ENCODE peak calls at places on chromosome 15, in eight cellular contexts. T is Caco-2, B is IMR-90, X is MM.1S, N is testis, P is ovary, R is thyroid gland, S is tibial artery. M is an unnamed sample.

GRCh38 chr15:59456114-59456513 is 18.1 kb downstream of the FAM81A start:
- DNase-seq in T (peak; percentile 72), B (no peak), X (no peak), N (no peak), P (no peak), R (peak; percentile 61), S (no peak), M (no peak)

GRCh38 chr15:67660874-67661606 is 118.5 kb downstream of the MAP2K5 start:
- DNase-seq in T (no peak), B (no peak), X (no peak), N (no peak), P (no peak), R (no peak), S (no peak), M (no peak)

GRCh38 chr15:58761010-58761388 is 10.1 kb upstream of the MINDY2 start:
- DNase-seq in T (no peak), B (no peak), X (no peak), N (no peak), P (no peak), R (no peak), S (no peak), M (no peak)

GRCh38 chr15:48981941-48982340 is 18.2 kb upstream of the SHC4 start:
- DNase-seq in T (no peak), B (no peak), X (no peak), N (no peak), P (no peak), R (no peak), S (no peak), M (no peak)

GRCh38 chr15:41585140-41586047 is 26.4 kb downstream of the TYRO3 start:
- DNase-seq in T (peak; percentile 89), B (peak; percentile 44), X (no peak), N (peak; percentile 73), P (peak; percentile 68), R (peak; percentile 47), S (no peak), M (peak; percentile 68)

GRCh38 chr15:41805711-41806110 is 22.2 kb upstream of the JMJD7 start:
- DNase-seq in T (no peak), B (no peak), X (no peak), N (no peak), P (no peak), R (no peak), S (no peak), M (no peak)

GRCh38 chr15:61889706-61890105 is 170.5 kb downstream of the VPS13C start:
- DNase-seq in T (no peak), B (no peak), X (no peak), N (no peak), P (no peak), R (no peak), S (no peak), M (no peak)

GRCh38 chr15:58247803-58248503 is 109.8 kb downstream of the AQP9 start:
- DNase-seq in T (no peak), B (peak; percentile 25), X (no peak), N (peak; percentile 40), P (no peak), R (peak; percentile 42), S (peak; percentile 88), M (no peak)

GRCh38 chr15:50744601-50745000 is 20.9 kb downstream of the SPPL2A start:
- DNase-seq in T (no peak), B (peak; percentile 59), X (no peak), N (no peak), P (no peak), R (no peak), S (no peak), M (no peak)

GRCh38 chr15:64997911-64998310 is 8.2 kb upstream of the SPG21 start:
- DNase-seq in T (no peak), B (no peak), X (no peak), N (no peak), P (no peak), R (no peak), S (no peak), M (no peak)

GRCh38 chr15:40309344-40309862 is 1.7 kb upstream of the PLCB2 start:
- DNase-seq in T (no peak), B (no peak), X (no peak), N (no peak), P (no peak), R (no peak), S (no peak), M (no peak)

GRCh38 chr15:80173022-80173759 is 20.4 kb downstream of the FAH start:
- DNase-seq in T (peak; percentile 75), B (peak; percentile 52), X (peak; percentile 58), N (peak; percentile 77), P (peak; percentile 67), R (peak; percentile 86), S (peak; percentile 88), M (peak; percentile 58)

GRCh38 chr15:52349062-52349700 is 53.6 kb upstream of the MYO5C start:
- DNase-seq in T (no peak), B (peak; percentile 37), X (no peak), N (no peak), P (no peak), R (no peak), S (no peak), M (no peak)

GRCh38 chr15:58146734-58147133 is 8.6 kb downstream of the AQP9 start:
- DNase-seq in T (no peak), B (no peak), X (no peak), N (no peak), P (no peak), R (peak; percentile 31), S (no peak), M (no peak)

GRCh38 chr15:100334905-100335304 is 6.9 kb downstream of the ADAMTS17 start:
- DNase-seq in T (no peak), B (no peak), X (no peak), N (no peak), P (no peak), R (no peak), S (no peak), M (peak; percentile 37)

GRCh38 chr15:78763796-78764241 is 47.4 kb downstream of the ADAMTS7 start:
- DNase-seq in T (peak; percentile 21), B (no peak), X (no peak), N (no peak), P (peak; percentile 20), R (no peak), S (peak; percentile 60), M (no peak)

GRCh38 chr15:91853501-91853967 is at the start of gene SLCO3A1:
- DNase-seq in T (no peak), B (peak; percentile 32), X (peak; percentile 71), N (peak; percentile 77), P (peak; percentile 80), R (peak; percentile 85), S (peak; percentile 87), M (peak; percentile 85)

GRCh38 chr15:63156708-63157065 is 590 bp downstream of the RPS27L start:
- DNase-seq in T (no peak), B (peak; percentile 47), X (peak; percentile 53), N (peak; percentile 70), P (peak; percentile 36), R (peak; percentile 67), S (peak; percentile 72), M (no peak)

GRCh38 chr15:67085818-67086649 is 20.6 kb downstream of the SMAD3 start:
- DNase-seq in T (no peak), B (peak; percentile 88), X (peak; percentile 98), N (no peak), P (no peak), R (peak; percentile 83), S (no peak), M (no peak)

GRCh38 chr15:29091666-29092065 is 178.0 kb downstream of the NSMCE3 start:
- DNase-seq in T (no peak), B (no peak), X (no peak), N (no peak), P (no peak), R (no peak), S (no peak), M (no peak)

GRCh38 chr15:73867426-73867825 is 5.9 kb upstream of the TBC1D21 start:
- DNase-seq in T (peak; percentile 14), B (no peak), X (no peak), N (no peak), P (peak; percentile 38), R (no peak), S (peak; percentile 47), M (no peak)

GRCh38 chr15:27499719-27500118 is 528.7 kb downstream of the GABRG3 start:
- DNase-seq in T (no peak), B (no peak), X (no peak), N (no peak), P (no peak), R (no peak), S (no peak), M (no peak)

GRCh38 chr15:65374831-65375401 is 2.9 kb downstream of the IGDCC3 start:
- DNase-seq in T (no peak), B (peak; percentile 31), X (no peak), N (no peak), P (no peak), R (no peak), S (peak; percentile 24), M (no peak)

GRCh38 chr15:75042730-75043508 is 19.5 kb downstream of the PPCDC start:
- DNase-seq in T (peak; percentile 79), B (peak; percentile 64), X (peak; percentile 99), N (peak; percentile 92), P (peak; percentile 66), R (peak; percentile 58), S (peak; percentile 90), M (peak; percentile 60)
- TF ChIP-seq CTCF in T (peak; percentile 55), B (peak; percentile 34), X (peak; percentile 95), N (peak; percentile 38), P (no peak), R (no peak), S (peak; percentile 57), M (peak; percentile 57)

GRCh38 chr15:31333119-31333518 is 6.5 kb downstream of the KLF13 start:
- DNase-seq in T (no peak), B (no peak), X (no peak), N (no peak), P (no peak), R (peak; percentile 54), S (no peak), M (no peak)

GRCh38 chr15:31332681-31333071 is 6.0 kb downstream of the KLF13 start:
- DNase-seq in T (no peak), B (no peak), X (peak; percentile 2), N (no peak), P (no peak), R (peak; percentile 54), S (no peak), M (no peak)

GRCh38 chr15:31332020-31332680 is 5.5 kb downstream of the KLF13 start:
- DNase-seq in T (no peak), B (no peak), X (no peak), N (no peak), P (no peak), R (peak; percentile 59), S (no peak), M (peak; percentile 66)

GRCh38 chr15:31331389-31331788 is 4.8 kb downstream of the KLF13 start:
- DNase-seq in T (no peak), B (no peak), X (no peak), N (no peak), P (no peak), R (no peak), S (no peak), M (no peak)

GRCh38 chr15:31333820-31334219 is 7.2 kb downstream of the KLF13 start:
- DNase-seq in T (no peak), B (no peak), X (no peak), N (no peak), P (no peak), R (no peak), S (no peak), M (no peak)
- H3K4me3 ChIP-seq in T (no peak overlapping the region), B (no peak overlapping the region), X (no peak overlapping the region), N (no peak overlapping the region), P (no peak overlapping the region), R (no peak overlapping the region), S (no peak overlapping the region), M (no peak overlapping the region)

GRCh38 chr15:45640610-45641009 is 5.8 kb downstream of the SQOR start:
- DNase-seq in T (no peak), B (peak; percentile 96), X (no peak), N (no peak), P (no peak), R (no peak), S (no peak), M (no peak)
- H3K4me1 ChIP-seq in T (peaks cover 49% of the 10 kb centered on the region), B (peaks cover 24% of the 10 kb centered on the region), X (peaks cover 16% of the 10 kb centered on the region), N (peaks cover 5% of the 10 kb centered on the region), P (peaks cover 11% of the 10 kb centered on the region), R (peaks cover 28% of the 10 kb centered on the region), S (peaks cover 90% of the 10 kb centered on the region), M (no peaks in the 10 kb centered on the region)

GRCh38 chr15:89399390-89400120 is 64.9 kb upstream of the POLG start:
- DNase-seq in T (no peak), B (no peak), X (peak; percentile 62), N (no peak), P (no peak), R (no peak), S (no peak), M (peak; percentile 82)
- TF ChIP-seq CTCF in T (no peak), B (no peak), X (peak; percentile 75), N (no peak), P (no peak), R (no peak), S (no peak), M (peak; percentile 76)